ENCODE peak calls at places on chromosomes 11 and 22, in nine cellular contexts. V is aorta, E is BJ, T is adrenal gland, F is bronchial epithelial cell, D is heart left ventricle, Z is esophagus squamous epithelium, S is pancreas, W is left ventricle myocardium inferior. J is an unnamed sample.

GRCh38 chr11:22539851-22540376 is 85.7 kb downstream of the FANCF start:
- DNase-seq in T (no peak), Z (no peak), D (no peak), S (no peak), E (no peak), W (no peak), F (peak; percentile 58), V (no peak), J (no peak)

GRCh38 chr11:2779981-2780849 is 80.4 kb upstream of the KCNQ1OT1 start:
- DNase-seq in D (peak; percentile 70), S (peak; percentile 63), F (no peak), Z (no peak), E (no peak), V (peak; percentile 55), T (peak; percentile 60), W (peak; percentile 21), J (peak; percentile 77)

GRCh38 chr22:35900483-35901168 is 128.0 kb downstream of the RBFOX2 start:
- DNase-seq in Z (no peak), F (peak; percentile 86), E (no peak), S (no peak), W (no peak), T (no peak), D (no peak), V (no peak), J (no peak)

GRCh38 chr11:119599864-119600593 is 129.0 kb downstream of the NECTIN1 start:
- DNase-seq in D (no peak), F (peak; percentile 89), W (no peak), S (no peak), E (no peak), V (no peak), Z (no peak), T (no peak), J (no peak)

GRCh38 chr11:80054582-80055165 is 613.8 kb upstream of the TENM4 start:
- DNase-seq in E (no peak), Z (no peak), F (no peak), V (no peak), T (no peak), D (no peak), W (no peak), S (no peak), J (no peak)

GRCh38 chr22:43031617-43032016 is 16.7 kb upstream of the PACSIN2 start:
- DNase-seq in D (no peak), Z (no peak), E (no peak), F (no peak), W (no peak), T (peak; percentile 45), V (no peak), S (no peak), J (no peak)

GRCh38 chr11:68684385-68685356 is at the start of gene GAL:
- DNase-seq in S (peak; percentile 70), W (no peak), Z (no peak), E (no peak), T (no peak), F (no peak), D (no peak), V (no peak), J (no peak)

GRCh38 chr11:100908746-100909145 is 220.9 kb downstream of the PGR start:
- DNase-seq in S (no peak), Z (no peak), W (no peak), D (no peak), T (no peak), F (no peak), E (no peak), V (no peak), J (no peak)

GRCh38 chr22:28867191-28867590 is 16.2 kb upstream of the ZNRF3 start:
- DNase-seq in W (no peak), F (no peak), V (no peak), T (no peak), Z (no peak), D (no peak), S (no peak), E (no peak), J (no peak)

GRCh38 chr11:32466279-32466915 is 31.1 kb upstream of the WT1 start:
- DNase-seq in E (no peak), S (no peak), Z (no peak), F (no peak), T (no peak), V (no peak), D (no peak), W (no peak), J (no peak)

GRCh38 chr22:42489000-42489399 is 30.6 kb downstream of the RRP7A start:
- DNase-seq in T (no peak), W (no peak), F (no peak), D (no peak), S (no peak), V (no peak), E (no peak), Z (no peak), J (no peak)

GRCh38 chr11:123562829-123563228 is 91.6 kb downstream of the SCN3B start:
- DNase-seq in W (no peak), V (no peak), S (no peak), F (no peak), T (peak; percentile 20), E (no peak), Z (no peak), D (no peak), J (no peak)

GRCh38 chr22:44892803-44893730 is 116.7 kb downstream of the PHF21B start:
- DNase-seq in V (no peak), Z (no peak), S (no peak), W (no peak), F (no peak), T (no peak), E (no peak), D (no peak), J (no peak)

GRCh38 chr11:96275807-96276594 is 67.0 kb downstream of the MAML2 start:
- DNase-seq in E (no peak), D (no peak), V (no peak), F (peak; percentile 34), Z (no peak), T (no peak), W (no peak), S (no peak), J (no peak)

GRCh38 chr11:130782361-130783221 is 133.7 kb downstream of the SNX19 start:
- DNase-seq in V (no peak), S (no peak), F (peak; percentile 24), D (no peak), W (no peak), Z (no peak), E (no peak), T (peak; percentile 17), J (no peak)

GRCh38 chr11:118437736-118438125 is 1.4 kb downstream of the KMT2A start:
- DNase-seq in W (peak; percentile 19), F (no peak), Z (no peak), S (peak; percentile 65), T (peak; percentile 54), V (peak; percentile 48), D (no peak), E (no peak), J (peak; percentile 52)

GRCh38 chr11:45412033-45412432 is 125.9 kb upstream of the SYT13 start:
- DNase-seq in F (no peak), S (no peak), E (no peak), T (no peak), W (no peak), V (no peak), D (no peak), Z (no peak), J (no peak)

GRCh38 chr22:39894554-39895092 is 1.1 kb upstream of the ENTHD1 start:
- DNase-seq in F (no peak), W (no peak), T (no peak), Z (no peak), D (no peak), S (no peak), V (no peak), E (no peak), J (no peak)

GRCh38 chr11:72705442-72706365 is 31.5 kb upstream of the PDE2A start:
- DNase-seq in F (no peak), S (no peak), E (no peak), T (no peak), W (no peak), D (no peak), Z (no peak), V (no peak), J (no peak)

GRCh38 chr11:72709478-72710238 is 35.4 kb upstream of the PDE2A start:
- DNase-seq in W (no peak), Z (no peak), F (no peak), T (no peak), V (no peak), S (no peak), E (no peak), D (no peak), J (no peak)

GRCh38 chr11:72706579-72706978 is 32.4 kb upstream of the PDE2A start:
- DNase-seq in W (no peak), D (no peak), V (no peak), Z (no peak), S (no peak), T (no peak), F (no peak), E (no peak), J (no peak)

GRCh38 chr11:72704783-72705287 is 30.6 kb upstream of the PDE2A start:
- DNase-seq in F (no peak), W (no peak), S (no peak), Z (no peak), T (no peak), D (no peak), E (no peak), V (no peak), J (no peak)

GRCh38 chr11:72707032-72707431 is 32.8 kb upstream of the PDE2A start:
- DNase-seq in V (no peak), E (no peak), Z (no peak), F (no peak), T (no peak), D (no peak), W (no peak), S (no peak), J (no peak)
- H3K36me3 ChIP-seq in V (peaks cover 2% of the 10 kb centered on the region), E (peaks cover 50% of the 10 kb centered on the region), Z (peaks cover 33% of the 10 kb centered on the region), F (peaks cover 62% of the 10 kb centered on the region), T (peaks cover 94% of the 10 kb centered on the region), D (peaks cover 8% of the 10 kb centered on the region), W (peaks cover 95% of the 10 kb centered on the region), S (peaks cover 5% of the 10 kb centered on the region), J (no peaks in the 10 kb centered on the region)

GRCh38 chr11:1425439-1425838 is 35.7 kb downstream of the BRSK2 start:
- DNase-seq in Z (no peak), W (no peak), D (no peak), E (no peak), V (no peak), S (no peak), T (no peak), F (no peak), J (no peak)
- H3K36me3 ChIP-seq in Z (no peaks in the 10 kb centered on the region), W (no peaks in the 10 kb centered on the region), D (no peaks in the 10 kb centered on the region), E (no peaks in the 10 kb centered on the region), V (no peaks in the 10 kb centered on the region), S (no peaks in the 10 kb centered on the region), T (no peaks in the 10 kb centered on the region), F (no peaks in the 10 kb centered on the region), J (no peaks in the 10 kb centered on the region)

DNA sequence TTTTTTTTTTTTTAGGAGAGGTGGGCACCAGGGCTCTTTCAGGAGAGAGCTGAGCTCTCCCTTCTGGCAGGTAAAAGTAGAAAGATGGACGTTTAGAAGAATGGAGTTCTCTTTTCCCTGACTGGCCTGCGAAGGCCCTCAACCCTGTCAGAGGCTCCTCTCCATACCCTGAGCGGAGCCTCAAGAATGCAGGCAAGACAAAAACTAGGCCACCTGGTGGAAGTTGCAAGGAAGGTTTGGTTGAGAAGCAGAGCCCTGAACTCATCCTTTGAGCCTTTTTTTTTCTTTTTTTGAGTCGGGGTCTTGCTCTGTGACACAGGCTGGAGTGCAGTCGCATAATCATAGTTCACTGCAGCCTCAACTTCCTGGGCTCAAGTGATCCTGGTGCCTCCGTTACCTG is 1.4 kb downstream of the OTOG start:
- DNase-seq in V (no peak), W (no peak), S (no peak), F (no peak), T (no peak), D (no peak), Z (no peak), E (no peak), J (no peak)
- H3K36me3 ChIP-seq in V (no peaks in the 10 kb centered on the region), W (no peaks in the 10 kb centered on the region), S (no peaks in the 10 kb centered on the region), F (no peaks in the 10 kb centered on the region), T (no peaks in the 10 kb centered on the region), D (no peaks in the 10 kb centered on the region), Z (no peaks in the 10 kb centered on the region), E (no peaks in the 10 kb centered on the region), J (no peaks in the 10 kb centered on the region)

GRCh38 chr11:114087028-114087427 is 27.5 kb downstream of the ZBTB16 start:
- DNase-seq in Z (no peak), F (no peak), T (no peak), D (no peak), S (no peak), V (no peak), E (no peak), W (no peak), J (no peak)
- H3K36me3 ChIP-seq in Z (no peaks in the 10 kb centered on the region), F (no peaks in the 10 kb centered on the region), T (peaks cover 10% of the 10 kb centered on the region), D (no peaks in the 10 kb centered on the region), S (no peaks in the 10 kb centered on the region), V (peaks cover 3% of the 10 kb centered on the region), E (no peaks in the 10 kb centered on the region), W (peaks cover 64% of the 10 kb centered on the region), J (no peaks in the 10 kb centered on the region)

J was measured in ovary.